ENCODE peak calls at places on chromosomes 16 and 17, in four cellular contexts. M, U, A and F are unnamed samples.

GRCh38 chr17:68428498-68429172 is 28.7 kb downstream of the WIPI1 start:
- DNase-seq in A (no peak), M (peak), U (no peak), F (peak)

GRCh38 chr16:89395150-89396142 is 94.9 kb downstream of the ANKRD11 start:
- DNase-seq in A (peak), M (no peak), U (peak), F (no peak)

GRCh38 chr17:4980644-4981216 is 6.7 kb downstream of the CAMTA2 start:
- DNase-seq in M (peak), U (peak), A (peak), F (no peak)

GRCh38 chr16:57264950-57265371 is 19.5 kb downstream of the PLLP start:
- DNase-seq in U (no peak), M (no peak), A (no peak), F (peak)

GRCh38 chr16:14284930-14285541 is 213.9 kb downstream of the MRTFB start:
- DNase-seq in A (no peak), M (peak), U (peak), F (no peak)

GRCh38 chr17:38844261-38844757 is 9.2 kb downstream of the RPL23 start:
- DNase-seq in U (peak), M (peak), A (no peak), F (no peak)

GRCh38 chr16:13611596-13611995 is 308.4 kb upstream of the ERCC4 start:
- DNase-seq in U (no peak), M (no peak), A (no peak), F (no peak)

GRCh38 chr17:30021708-30022317 is 80.4 kb downstream of the EFCAB5 start:
- DNase-seq in M (peak), A (peak), U (peak), F (no peak)

GRCh38 chr16:31452631-31453106 is 6.6 kb upstream of the ARMC5 start:
- DNase-seq in M (no peak), A (no peak), U (peak), F (no peak)

GRCh38 chr17:30005709-30006320 is 64.4 kb downstream of the EFCAB5 start:
- DNase-seq in A (no peak), U (peak), M (no peak), F (no peak)

GRCh38 chr17:79202476-79202875 is 127.9 kb downstream of the ENGASE start:
- DNase-seq in U (peak), M (no peak), A (no peak), F (no peak)

GRCh38 chr16:66746682-66747081 is 4.7 kb downstream of the DYNC1LI2 start:
- DNase-seq in A (no peak), U (peak), M (no peak), F (no peak)

GRCh38 chr16:11257131-11257938 is 1.3 kb upstream of the SOCS1 start:
- DNase-seq in U (peak), A (peak), M (peak), F (peak)

GRCh38 chr17:79987187-79987889 is 48.3 kb downstream of the TBC1D16 start:
- DNase-seq in M (no peak), A (no peak), U (peak), F (peak)

GRCh38 chr17:39867084-39867890 is 715 bp upstream of the ZPBP2 start:
- DNase-seq in A (no peak), U (no peak), M (no peak), F (peak)

GRCh38 chr17:46977348-46977747 is 1.7 kb downstream of the RPRML start:
- DNase-seq in U (peak), A (no peak), M (peak), F (peak)

GRCh38 chr17:27236710-27237315 is 57.1 kb upstream of the WSB1 start:
- DNase-seq in M (peak), A (peak), U (peak), F (no peak)

GRCh38 chr16:89701425-89702406 is at the start of gene SPATA2L:
- DNase-seq in A (peak), U (peak), M (peak), F (peak)

GRCh38 chr16:71626018-71626857 is at the start of gene MARVELD3:
- DNase-seq in M (peak), U (peak), A (no peak), F (peak)

GRCh38 chr16:83769397-83770008 is 38.3 kb upstream of the HSBP1 start:
- DNase-seq in M (no peak), A (no peak), U (no peak), F (no peak)

GRCh38 chr17:45759761-45760160 is 24.4 kb upstream of the CRHR1 start:
- DNase-seq in M (no peak), A (no peak), U (no peak), F (peak)